ENCODE peak calls at places on chromosomes 7 and 10, in ten cellular contexts. C is Calu3; F is NCI-H345; K is GM19239; W is AG08395; L is MV-4-11; N is stimulated activated CD4-positive, alpha-beta T cell treated with anti-CD3 and anti-CD28 coated beads, Interleukin-4, amount 100 ng/mL, for 1 hour; G is HCT116; R is HEK293T; B is T-helper 2 cell. E is an unnamed sample.

GRCh38 chr7:135745702-135746312 is 2.8 kb downstream of the FAM180A start:
- DNase-seq in C (no peak), F (no peak), K (no peak), W (peak), L (no peak), N (no peak), G (peak), R (no peak), B (no peak), E (no peak)

GRCh38 chr10:96889415-96890171 is 57.5 kb downstream of the LCOR start:
- DNase-seq in C (no peak), F (peak), K (no peak), W (no peak), L (no peak), N (no peak), G (no peak), R (no peak), B (no peak), E (no peak)

GRCh38 chr7:28179081-28180030 is 1.2 kb downstream of the JAZF1 start:
- DNase-seq in C (peak), F (peak), K (peak), W (peak), L (peak), N (peak), G (no peak), R (peak), B (peak), E (peak)

GRCh38 chr7:127769137-127769536 is 117.1 kb downstream of the SND1 start:
- DNase-seq in C (no peak), F (no peak), K (no peak), W (no peak), L (no peak), N (no peak), G (no peak), R (no peak), B (no peak), E (no peak)

GRCh38 chr7:119197172-119197871 is 972.8 kb downstream of the ANKRD7 start:
- DNase-seq in C (no peak), F (no peak), K (no peak), W (no peak), L (no peak), N (no peak), G (no peak), R (no peak), B (no peak), E (no peak)

GRCh38 chr10:124746992-124747391 is 2.8 kb upstream of the FAM53B start:
- DNase-seq in C (no peak), F (no peak), K (no peak), W (no peak), L (no peak), N (no peak), G (no peak), R (no peak), B (no peak), E (no peak)

GRCh38 chr10:34955391-34955790 is 134.8 kb downstream of the CUL2 start:
- DNase-seq in C (no peak), F (no peak), K (no peak), W (no peak), L (peak), N (no peak), G (no peak), R (no peak), B (no peak), E (peak)

GRCh38 chr10:47190301-47190700 is 109.7 kb upstream of the GDF10 start:
- DNase-seq in C (no peak), F (peak), K (no peak), W (no peak), L (no peak), N (no peak), G (no peak), R (no peak), B (no peak), E (no peak)

GRCh38 chr10:103967433-103968142 is 648 bp downstream of the SLK start:
- DNase-seq in C (no peak), F (no peak), K (peak), W (peak), L (peak), N (no peak), G (no peak), R (peak), B (no peak), E (peak)

GRCh38 chr7:115319536-115319935 is 397.6 kb downstream of the MDFIC start:
- DNase-seq in C (no peak), F (no peak), K (no peak), W (no peak), L (no peak), N (no peak), G (no peak), R (no peak), B (no peak), E (no peak)

GRCh38 chr10:16986406-16987128 is 143.0 kb downstream of the CUBN start:
- DNase-seq in C (no peak), F (no peak), K (no peak), W (peak), L (no peak), N (no peak), G (no peak), R (no peak), B (no peak), E (no peak)

GRCh38 chr10:3852147-3852904 is 67.3 kb upstream of the KLF6 start:
- DNase-seq in C (peak), F (peak), K (no peak), W (peak), L (peak), N (peak), G (peak), R (peak), B (no peak), E (peak)

GRCh38 chr7:35697414-35698175 is 2.7 kb upstream of the HERPUD2 start:
- DNase-seq in C (no peak), F (no peak), K (no peak), W (peak), L (peak), N (no peak), G (no peak), R (no peak), B (no peak), E (no peak)

GRCh38 chr7:80014507-80014906 is 120.1 kb upstream of the GNAI1 start:
- DNase-seq in C (no peak), F (no peak), K (no peak), W (no peak), L (no peak), N (no peak), G (no peak), R (peak), B (no peak), E (no peak)

GRCh38 chr7:117716707-117717294 is 156.4 kb downstream of the CTTNBP2 start:
- DNase-seq in C (peak), F (no peak), K (no peak), W (no peak), L (no peak), N (no peak), G (no peak), R (no peak), B (no peak), E (no peak)

GRCh38 chr7:43647772-43648643 is 65.1 kb downstream of the STK17A start:
- DNase-seq in C (peak), F (peak), K (no peak), W (peak), L (peak), N (peak), G (peak), R (no peak), B (no peak), E (peak)

GRCh38 chr7:48130658-48131108 is 40.6 kb upstream of the ABCA13 start:
- DNase-seq in C (no peak), F (no peak), K (no peak), W (peak), L (peak), N (no peak), G (no peak), R (no peak), B (no peak), E (no peak)

GRCh38 chr10:5043716-5044115 is 40.1 kb upstream of the AKR1C2 start:
- DNase-seq in C (no peak), F (peak), K (no peak), W (peak), L (peak), N (no peak), G (no peak), R (no peak), B (no peak), E (no peak)

GRCh38 chr10:3978174-3978573 is 193.2 kb upstream of the KLF6 start:
- DNase-seq in C (no peak), F (no peak), K (no peak), W (peak), L (no peak), N (no peak), G (peak), R (no peak), B (no peak), E (no peak)

GRCh38 chr10:526651-527312 is 162.7 kb downstream of the DIP2C start:
- DNase-seq in C (no peak), F (no peak), K (no peak), W (no peak), L (no peak), N (no peak), G (no peak), R (no peak), B (no peak), E (peak)

GRCh38 chr10:119489572-119490326 is 52.8 kb downstream of the RGS10 start:
- DNase-seq in C (peak), F (peak), K (peak), W (peak), L (peak), N (peak), G (peak), R (peak), B (peak), E (peak)

GRCh38 chr7:11130012-11130411 is 156.3 kb downstream of the PHF14 start:
- DNase-seq in C (no peak), F (no peak), K (no peak), W (no peak), L (peak), N (no peak), G (no peak), R (no peak), B (no peak), E (no peak)

GRCh38 chr7:71521506-71521905 is 389.6 kb downstream of the GALNT17 start:
- DNase-seq in C (no peak), F (no peak), K (no peak), W (peak), L (peak), N (no peak), G (no peak), R (no peak), B (no peak), E (no peak)

GRCh38 chr10:45433716-45434469 is 59.9 kb downstream of the ALOX5 start:
- DNase-seq in C (no peak), F (no peak), K (peak), W (no peak), L (no peak), N (no peak), G (no peak), R (no peak), B (no peak), E (no peak)

GRCh38 chr10:43809211-43809930 is 160.7 kb upstream of the ZNF32 start:
- DNase-seq in C (no peak), F (no peak), K (no peak), W (peak), L (no peak), N (no peak), G (no peak), R (no peak), B (no peak), E (no peak)

GRCh38 chr10:127715782-127716378 is 21.1 kb upstream of the FOXI2 start:
- DNase-seq in C (no peak), F (peak), K (no peak), W (peak), L (peak), N (no peak), G (peak), R (no peak), B (no peak), E (peak)

E was measured in NB4.